ENCODE peak calls at places on chromosomes 12 and 14, in four cellular contexts. Q is psoas muscle, M is heart right ventricle, L is breast epithelium. T is an unnamed sample. For H3K36me3, the result is how much of the 10 kb centered on the place peaks cover.

GRCh38 chr12:331287-331686 is 57.8 kb downstream of the KDM5A start:
- DNase-seq in Q (no peak), M (no peak), L (no peak), T (no peak)

GRCh38 chr12:2581293-2582045 is 213.3 kb upstream of the FKBP4 start:
- DNase-seq in Q (no peak), M (no peak), L (no peak), T (no peak)

GRCh38 chr12:24378548-24379011 is 429.1 kb upstream of the SOX5 start:
- DNase-seq in Q (no peak), M (no peak), L (no peak), T (no peak)

GRCh38 chr14:105066285-105067071 is 1.2 kb upstream of the GPR132 start:
- DNase-seq in Q (no peak), M (no peak), L (no peak), T (no peak)

GRCh38 chr14:80404413-80404812 is 193.1 kb upstream of the DIO2 start:
- DNase-seq in Q (no peak), M (no peak), L (no peak), T (no peak)

GRCh38 chr14:104687601-104688504 is 1.6 kb upstream of the INF2 start:
- DNase-seq in Q (peak), M (peak), L (peak), T (peak)

GRCh38 chr14:22403286-22403685 is 185.7 kb downstream of the DAD1 start:
- DNase-seq in Q (no peak), M (no peak), L (no peak), T (no peak)

GRCh38 chr12:29103539-29103974 is 45.5 kb upstream of the FAR2 start:
- DNase-seq in Q (no peak), M (no peak), L (no peak), T (no peak)

GRCh38 chr14:74911221-74911620 is 11.8 kb downstream of the RPS6KL1 start:
- DNase-seq in Q (no peak), M (no peak), L (no peak), T (no peak)

GRCh38 chr12:68069276-68069675 is 80.0 kb downstream of the IFNG-AS1 start:
- DNase-seq in Q (no peak), M (no peak), L (no peak), T (no peak)

GRCh38 chr14:89641495-89642162 is 224.6 kb upstream of the FOXN3 start:
- DNase-seq in Q (no peak), M (no peak), L (no peak), T (no peak)

GRCh38 chr12:11705010-11705409 is 55.5 kb downstream of the ETV6 start:
- DNase-seq in Q (no peak), M (no peak), L (peak), T (peak)

GRCh38 chr14:65333926-65334687 is 78.4 kb upstream of the FUT8 start:
- DNase-seq in Q (peak), M (peak), L (peak), T (no peak)

GRCh38 chr12:24363177-24363754 is 413.8 kb upstream of the SOX5 start:
- DNase-seq in Q (no peak), M (peak), L (no peak), T (no peak)

GRCh38 chr14:40630471-40630870 is 976.2 kb upstream of the LRFN5 start:
- DNase-seq in Q (no peak), M (no peak), L (no peak), T (no peak)

GRCh38 chr14:75278422-75279152 is at the start of gene FOS:
- DNase-seq in Q (peak), M (peak), L (peak), T (peak)

GRCh38 chr14:32774214-32774613 is 164.5 kb upstream of the NPAS3 start:
- DNase-seq in Q (no peak), M (no peak), L (no peak), T (no peak)

GRCh38 chr12:122090759-122091535 is 12.4 kb downstream of the MLXIP start:
- DNase-seq in Q (peak), M (no peak), L (no peak), T (no peak)

GRCh38 chr12:93061414-93062099 is 132.5 kb upstream of the EEA1 start:
- DNase-seq in Q (peak), M (peak), L (no peak), T (no peak)

GRCh38 chr12:54033106-54033979 is 493 bp downstream of the HOXC5 start:
- DNase-seq in Q (peak), M (no peak), L (no peak), T (no peak)

GRCh38 chr12:24821691-24822090 is 127.2 kb downstream of the BCAT1 start:
- DNase-seq in Q (no peak), M (no peak), L (no peak), T (no peak)

GRCh38 chr14:75182820-75183219 is 6.4 kb upstream of the TMED10 start:
- DNase-seq in Q (no peak), M (no peak), L (no peak), T (no peak)

GRCh38 chr12:98644433-98644711 is 216 bp downstream of the IKBIP start:
- DNase-seq in Q (no peak), M (no peak), L (peak), T (no peak)

GRCh38 chr14:77059276-77059934 is 30.9 kb upstream of the IRF2BPL start:
- DNase-seq in Q (peak), M (no peak), L (no peak), T (no peak)
- TF ChIP-seq CTCF in Q (peak), M (peak), L (peak), T (peak)

GRCh38 chr14:53215101-53215500 is 62.0 kb upstream of the DDHD1 start:
- DNase-seq in Q (no peak), M (no peak), L (no peak), T (no peak)

GRCh38 chr14:53214384-53214783 is 61.3 kb upstream of the DDHD1 start:
- DNase-seq in Q (no peak), M (no peak), L (no peak), T (no peak)

GRCh38 chr14:53217283-53217994 is 64.3 kb upstream of the DDHD1 start:
- DNase-seq in Q (peak), M (peak), L (peak), T (peak)

GRCh38 chr14:53218161-53218560 is 65.0 kb upstream of the DDHD1 start:
- DNase-seq in Q (no peak), M (no peak), L (no peak), T (no peak)
- H3K4me3 ChIP-seq in Q (peak), M (peak), L (peak), T (peak)

GRCh38 chr12:3614806-3615466 is 123.9 kb downstream of the PRMT8 start:
- DNase-seq in Q (no peak), M (no peak), L (no peak), T (no peak)
- H3K36me3 ChIP-seq in Q (under half), M (under half), L (under half), T (under half)

GRCh38 chr12:57090924-57091632 is 2.2 kb downstream of the NAB2 start:
- DNase-seq in Q (peak), M (no peak), L (no peak), T (no peak)
- TF ChIP-seq CTCF in Q (peak), M (peak), L (no peak), T (no peak)

DNA sequence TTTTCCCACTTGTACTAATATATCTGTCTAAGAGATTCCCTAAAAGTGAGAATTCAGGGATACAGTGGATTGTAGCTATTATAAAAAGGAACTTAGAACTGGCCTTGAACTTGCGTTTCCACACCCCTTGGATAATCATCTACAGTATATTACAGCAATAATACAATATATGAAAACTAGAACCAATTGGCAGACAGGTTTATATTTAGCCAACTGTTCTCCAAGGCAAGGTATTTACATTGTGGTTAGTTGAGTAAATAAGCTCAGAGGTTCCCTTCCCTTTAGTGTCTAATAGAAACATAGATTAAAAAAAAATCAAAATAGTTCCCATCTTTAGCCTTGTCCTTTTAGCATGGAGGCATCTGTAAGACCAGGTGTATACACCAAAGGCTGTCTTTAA is 42.1 kb downstream of the LIMA1 start:
- DNase-seq in Q (no peak), M (no peak), L (no peak), T (no peak)
- H3K4me3 ChIP-seq in Q (no peak), M (no peak), L (no peak), T (no peak)

GRCh38 chr12:65237153-65237552 is 41.3 kb upstream of the MSRB3 start:
- DNase-seq in Q (no peak), M (no peak), L (no peak), T (no peak)
- H3K36me3 ChIP-seq in Q (under half), M (under half), L (under half), T (under half)

DNA sequence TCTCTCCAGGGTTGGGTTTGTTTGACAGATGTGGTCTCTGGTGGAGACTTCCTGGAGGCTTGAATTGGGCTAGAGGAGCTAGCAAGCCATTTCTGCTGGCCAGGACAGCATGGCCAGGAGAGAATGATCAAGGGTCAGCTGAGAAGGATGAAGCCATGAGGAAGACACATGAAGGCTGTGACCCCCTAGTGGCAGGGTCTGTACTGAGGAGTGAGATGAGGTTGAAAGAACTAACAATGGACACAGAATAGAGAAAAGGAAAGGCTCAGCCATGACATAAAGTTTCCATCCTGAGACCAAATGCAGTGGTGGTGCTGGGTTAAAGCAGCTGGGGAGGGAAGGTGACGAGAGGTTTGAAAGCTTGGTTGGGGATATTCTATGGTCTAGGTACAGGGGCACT is 89.9 kb downstream of the NT5DC3 start:
- DNase-seq in Q (no peak), M (no peak), L (no peak), T (no peak)
- TF ChIP-seq CTCF in Q (no peak), M (no peak), L (no peak), T (peak)

GRCh38 chr12:120652671-120653435 is 12.4 kb downstream of the CABP1 start:
- DNase-seq in Q (no peak), M (no peak), L (no peak), T (no peak)

GRCh38 chr12:120651821-120652220 is 11.4 kb downstream of the CABP1 start:
- DNase-seq in Q (no peak), M (no peak), L (no peak), T (no peak)

GRCh38 chr12:120650249-120650690 is 9.8 kb downstream of the CABP1 start:
- DNase-seq in Q (no peak), M (no peak), L (no peak), T (no peak)

GRCh38 chr12:120647375-120647755 is 6.9 kb downstream of the CABP1 start:
- DNase-seq in Q (no peak), M (no peak), L (no peak), T (no peak)

GRCh38 chr12:120649442-120650248 is 9.2 kb downstream of the CABP1 start:
- DNase-seq in Q (no peak), M (peak), L (no peak), T (no peak)
- H3K4me3 ChIP-seq in Q (peak), M (peak), L (peak), T (no peak)